ENCODE peak calls at places on chromosome 3, in five cellular contexts. X is K562, M is GM12878, O is H1, W is HepG2. H is an unnamed sample.

GRCh38 chr3:169694117-169694516 is 30.6 kb upstream of the MECOM start:
- DNase-seq in X (no peak), O (no peak), M (no peak), W (no peak), H (no peak)

GRCh38 chr3:153160451-153161137 is 1.4 kb upstream of the RAP2B start:
- DNase-seq in M (peak; percentile 85), X (peak; percentile 47), W (peak; percentile 62), O (peak; percentile 50), H (peak; percentile 65)

GRCh38 chr3:70400194-70400593 is 87.8 kb upstream of the MDFIC2 start:
- DNase-seq in O (no peak), W (no peak), X (no peak), M (no peak), H (no peak)

GRCh38 chr3:109372639-109373038 is 35.3 kb upstream of the DPPA4 start:
- DNase-seq in X (no peak), M (no peak), W (no peak), O (no peak), H (no peak)

GRCh38 chr3:136632625-136633081 is 119.5 kb downstream of the STAG1 start:
- DNase-seq in O (no peak), X (no peak), M (no peak), W (peak; percentile 80), H (no peak)

GRCh38 chr3:65878831-65879230 is 159.9 kb downstream of the MAGI1 start:
- DNase-seq in M (no peak), O (no peak), X (no peak), W (no peak), H (no peak)

GRCh38 chr3:58151637-58152036 is 59.1 kb downstream of the DNASE1L3 start:
- DNase-seq in W (no peak), O (no peak), M (no peak), X (no peak), H (no peak)

GRCh38 chr3:39849992-39850706 is 40.7 kb downstream of the MYRIP start:
- DNase-seq in M (no peak), O (no peak), W (no peak), X (no peak), H (no peak)

GRCh38 chr3:8593022-8593817 is 51.4 kb downstream of the SSUH2 start:
- DNase-seq in W (no peak), O (no peak), X (no peak), M (no peak), H (no peak)

DNA sequence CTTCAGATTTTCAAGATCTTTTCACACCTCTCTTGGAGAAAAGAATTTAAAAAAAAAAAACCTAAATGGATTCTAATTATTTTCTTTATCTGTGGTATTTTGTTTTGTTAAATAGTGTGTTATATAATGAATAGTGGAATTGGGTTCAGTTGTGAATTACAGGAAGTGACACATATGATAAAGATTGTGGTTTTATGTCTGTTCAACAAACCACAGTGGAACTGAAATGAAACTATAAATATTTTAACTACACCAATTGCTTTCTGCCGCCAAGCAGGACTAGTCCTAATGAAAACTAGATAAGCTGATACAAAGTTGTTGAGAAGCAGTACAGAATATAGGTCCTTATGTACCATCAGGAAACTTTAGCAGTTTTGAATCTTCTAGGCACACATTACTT is 121.6 kb downstream of the UBE2E2 start:
- DNase-seq in M (peak; percentile 12), O (no peak), X (no peak), W (no peak), H (no peak)
- TF ChIP-seq SP1 in M (no peak), O (no peak), X (no peak), W (no peak), H (no peak)

GRCh38 chr3:18134386-18135082 is 290.6 kb downstream of the SATB1 start:
- DNase-seq in W (no peak), M (no peak), O (no peak), X (no peak), H (no peak)

GRCh38 chr3:18137958-18138357 is 287.2 kb downstream of the SATB1 start:
- DNase-seq in M (no peak), W (no peak), X (no peak), O (no peak), H (no peak)

GRCh38 chr3:18135083-18135814 is 289.9 kb downstream of the SATB1 start:
- DNase-seq in X (no peak), O (no peak), W (no peak), M (no peak), H (no peak)
- TF ChIP-seq RAD21 in X (no peak), O (no peak), W (no peak), M (no peak), H (no peak)

GRCh38 chr3:49173116-49173791 is 1.9 kb downstream of the KLHDC8B start:
- DNase-seq in W (peak; percentile 41), M (no peak), X (peak; percentile 49), O (no peak), H (no peak)
- TF ChIP-seq SP1 in W (no peak), M (no peak), X (no peak), O (no peak), H (no peak)

GRCh38 chr3:48215466-48215865 is 7.8 kb upstream of the CAMP start:
- DNase-seq in M (no peak), O (no peak), W (no peak), X (no peak), H (no peak)
- TF ChIP-seq RAD21 in M (no peak), O (no peak), W (no peak), X (no peak), H (no peak)

GRCh38 chr3:140974900-140975299 is 33.3 kb downstream of the SLC25A36 start:
- DNase-seq in M (no peak), O (no peak), W (no peak), X (no peak), H (no peak)

DNA sequence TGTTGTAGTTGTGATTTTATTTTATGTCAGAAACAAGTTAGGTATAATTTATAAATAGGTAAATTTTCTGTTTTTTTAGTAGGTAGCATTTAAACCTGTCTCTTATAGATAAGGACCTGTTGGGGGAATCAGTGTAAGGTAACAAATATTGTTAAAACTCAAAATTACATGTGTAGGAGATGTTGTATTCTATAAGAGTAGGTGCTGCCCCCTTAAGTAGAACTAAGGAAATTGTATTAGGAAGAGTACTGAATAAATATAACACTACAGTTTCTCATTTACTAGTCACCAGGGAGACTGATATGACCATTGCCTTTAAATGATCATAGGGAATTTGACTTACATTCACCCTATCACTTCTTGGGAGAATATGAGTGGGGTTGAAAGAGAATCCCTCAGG is 31.2 kb downstream of the SLC25A36 start:
- DNase-seq in M (no peak), O (no peak), X (no peak), W (peak; percentile 41), H (no peak)
- TF ChIP-seq SP1 in M (no peak), O (no peak), X (no peak), W (no peak), H (no peak)

H was measured in HCT116.